ENCODE peak calls at places on chromosomes 5 and 9, in four cellular contexts. G, Z, Q and U are unnamed samples.

GRCh38 chr9:89274838-89275237 is 36.2 kb upstream of the CKS2 start:
- DNase-seq in Z (no peak), G (no peak), Q (no peak), U (no peak)

GRCh38 chr5:172556262-172556661 is 84.8 kb upstream of the NEURL1B start:
- DNase-seq in Q (no peak), Z (no peak), G (no peak), U (no peak)

GRCh38 chr9:33132249-33132772 is 34.8 kb downstream of the B4GALT1 start:
- DNase-seq in Z (no peak), Q (no peak), G (no peak), U (no peak)

GRCh38 chr5:58670620-58671019 is 87.7 kb downstream of the RAB3C start:
- DNase-seq in G (no peak), Q (no peak), Z (no peak), U (no peak)

GRCh38 chr5:58738336-58738735 is 155.5 kb downstream of the RAB3C start:
- DNase-seq in G (no peak), Q (no peak), Z (no peak), U (no peak)

GRCh38 chr9:124351672-124352468 is 63.4 kb downstream of the PSMB7 start:
- DNase-seq in Q (no peak), G (no peak), Z (no peak), U (no peak)

GRCh38 chr9:32603914-32604852 is 31.2 kb upstream of the NDUFB6 start:
- DNase-seq in G (peak), Z (peak), Q (no peak), U (no peak)

GRCh38 chr5:172383231-172383802 is 71.0 kb downstream of the SH3PXD2B start:
- DNase-seq in Z (no peak), G (no peak), Q (no peak), U (no peak)

GRCh38 chr5:99879791-99880511 is 655.2 kb upstream of the FAM174A start:
- DNase-seq in Q (no peak), G (no peak), Z (no peak), U (no peak)

GRCh38 chr5:95823738-95824609 is 1.4 kb upstream of the GLRX start:
- DNase-seq in G (peak), Z (peak), Q (no peak), U (no peak)

GRCh38 chr9:107239474-107239873 is 43.6 kb upstream of the RAD23B start:
- DNase-seq in G (no peak), Z (no peak), Q (no peak), U (no peak)

GRCh38 chr9:91033802-91034201 is 232.2 kb downstream of the SYK start:
- DNase-seq in G (no peak), Q (no peak), Z (peak), U (no peak)

GRCh38 chr5:128574041-128574440 is 36.0 kb upstream of the FBN2 start:
- DNase-seq in Z (no peak), Q (no peak), G (no peak), U (no peak)

GRCh38 chr5:9409413-9410089 is 136.3 kb downstream of the SEMA5A start:
- DNase-seq in Z (no peak), G (no peak), Q (no peak), U (no peak)

GRCh38 chr5:44795496-44795895 is 13.3 kb upstream of the MRPS30 start:
- DNase-seq in Z (no peak), G (no peak), Q (no peak), U (no peak)

DNA sequence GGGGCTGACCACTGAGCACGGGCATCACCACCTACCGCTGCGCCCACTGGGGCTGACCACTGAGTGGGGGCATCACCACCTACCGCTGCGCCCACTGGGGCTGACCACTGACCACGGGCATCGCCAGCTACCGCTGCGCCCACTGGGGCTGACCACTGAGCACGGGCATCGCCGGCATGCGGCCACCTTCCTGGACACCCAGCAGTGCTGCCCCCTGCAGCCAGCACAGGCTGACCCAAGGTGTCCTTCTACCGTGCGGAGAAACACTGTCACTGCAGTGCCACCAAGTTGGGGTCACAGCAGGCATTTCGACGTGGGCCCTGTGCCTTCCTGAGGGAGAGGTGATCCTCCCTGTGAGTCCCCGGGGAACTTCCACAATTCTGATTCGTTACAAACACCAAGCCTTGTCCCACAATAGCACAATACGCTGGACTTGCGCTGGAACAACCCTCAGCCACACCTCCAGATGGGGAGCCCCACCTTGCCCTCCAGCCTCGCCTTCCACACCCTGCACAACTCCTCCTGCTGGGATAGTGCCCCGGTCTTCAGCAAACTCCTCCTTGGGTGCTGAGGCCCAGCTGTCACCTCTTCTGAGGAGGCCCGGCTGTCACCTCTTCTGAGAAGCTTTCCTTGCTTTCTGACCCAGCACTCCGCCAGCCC is 90.3 kb upstream of the SARDH start:
- DNase-seq in Z (no peak), Q (no peak), G (no peak), U (no peak)
- TF ChIP-seq CTCF in Z (no peak), Q (no peak), G (no peak), U (no peak)

DNA sequence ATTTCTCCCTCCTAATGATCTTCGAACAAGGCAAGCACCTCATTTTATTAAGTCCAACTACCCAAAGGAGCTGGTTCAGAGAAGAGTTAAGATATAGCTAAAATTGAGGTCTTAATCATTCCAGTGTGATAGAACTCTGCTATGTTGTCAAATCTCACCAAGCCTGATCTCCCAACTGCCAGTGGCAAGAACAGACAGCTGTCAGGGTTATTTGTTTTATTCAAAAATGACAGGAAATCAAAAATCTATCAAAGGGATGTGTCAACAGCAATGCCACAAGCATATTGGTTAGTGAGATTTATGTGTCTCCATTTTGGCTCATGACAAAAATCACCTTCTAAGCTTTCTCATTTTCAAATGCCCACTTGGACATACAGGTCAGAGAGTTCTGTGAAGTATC is 74.5 kb downstream of the PRELID2 start:
- DNase-seq in Q (no peak), G (no peak), Z (no peak), U (no peak)
- TF ChIP-seq CTCF in Q (no peak), G (no peak), Z (no peak), U (no peak)

GRCh38 chr9:136242908-136243525 is 2.6 kb downstream of the QSOX2 start:
- DNase-seq in Q (no peak), Z (no peak), G (no peak), U (no peak)
- TF ChIP-seq CTCF in Q (peak), Z (no peak), G (no peak), U (no peak)

GRCh38 chr9:103789686-103790085 is 304.4 kb upstream of the SMC2 start:
- DNase-seq in Z (no peak), Q (no peak), G (no peak), U (no peak)
- TF ChIP-seq CTCF in Z (no peak), Q (peak), G (peak), U (no peak)

DNA sequence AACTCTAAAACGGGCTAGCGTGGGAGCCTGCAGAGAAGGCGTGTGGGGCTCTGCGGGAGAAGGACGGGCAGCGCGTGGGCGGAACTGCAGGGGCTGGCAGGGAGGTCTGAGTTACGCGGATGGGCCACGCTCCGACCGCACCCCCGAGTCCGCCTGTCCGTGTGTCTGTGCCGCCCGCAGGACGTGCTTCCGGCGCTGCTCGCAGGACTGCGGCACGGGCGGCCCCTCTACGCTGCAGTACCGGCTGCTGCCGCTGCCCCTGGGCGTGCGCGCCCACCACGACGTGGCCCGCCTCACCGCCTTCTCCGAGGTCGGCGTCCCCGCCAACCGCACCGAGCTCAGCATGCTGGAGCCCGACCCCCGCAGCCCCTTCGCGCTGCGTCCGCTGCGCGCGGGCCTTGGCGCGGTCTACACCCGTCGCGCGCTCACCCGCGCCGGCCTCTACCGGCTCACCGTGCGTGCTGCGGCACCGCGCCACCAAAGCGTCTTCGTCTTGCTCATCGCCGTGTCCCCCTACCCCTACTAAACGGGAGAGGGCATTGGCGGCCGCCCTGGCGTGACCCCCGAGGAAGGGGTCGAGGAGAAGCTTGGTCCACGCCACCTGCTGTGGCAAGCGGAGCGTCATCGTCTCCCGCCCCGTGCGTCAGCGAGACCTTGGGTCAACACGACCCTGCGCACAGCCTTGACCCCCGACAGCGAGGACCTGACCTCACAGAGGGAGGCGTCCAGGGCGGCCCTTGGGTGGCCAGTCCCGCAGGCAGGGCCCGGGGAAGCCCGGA is 11.4 kb upstream of the ASS1 start:
- DNase-seq in G (peak), Z (peak), Q (peak), U (peak)
- TF ChIP-seq CTCF in G (peak), Z (peak), Q (peak), U (no peak)

DNA sequence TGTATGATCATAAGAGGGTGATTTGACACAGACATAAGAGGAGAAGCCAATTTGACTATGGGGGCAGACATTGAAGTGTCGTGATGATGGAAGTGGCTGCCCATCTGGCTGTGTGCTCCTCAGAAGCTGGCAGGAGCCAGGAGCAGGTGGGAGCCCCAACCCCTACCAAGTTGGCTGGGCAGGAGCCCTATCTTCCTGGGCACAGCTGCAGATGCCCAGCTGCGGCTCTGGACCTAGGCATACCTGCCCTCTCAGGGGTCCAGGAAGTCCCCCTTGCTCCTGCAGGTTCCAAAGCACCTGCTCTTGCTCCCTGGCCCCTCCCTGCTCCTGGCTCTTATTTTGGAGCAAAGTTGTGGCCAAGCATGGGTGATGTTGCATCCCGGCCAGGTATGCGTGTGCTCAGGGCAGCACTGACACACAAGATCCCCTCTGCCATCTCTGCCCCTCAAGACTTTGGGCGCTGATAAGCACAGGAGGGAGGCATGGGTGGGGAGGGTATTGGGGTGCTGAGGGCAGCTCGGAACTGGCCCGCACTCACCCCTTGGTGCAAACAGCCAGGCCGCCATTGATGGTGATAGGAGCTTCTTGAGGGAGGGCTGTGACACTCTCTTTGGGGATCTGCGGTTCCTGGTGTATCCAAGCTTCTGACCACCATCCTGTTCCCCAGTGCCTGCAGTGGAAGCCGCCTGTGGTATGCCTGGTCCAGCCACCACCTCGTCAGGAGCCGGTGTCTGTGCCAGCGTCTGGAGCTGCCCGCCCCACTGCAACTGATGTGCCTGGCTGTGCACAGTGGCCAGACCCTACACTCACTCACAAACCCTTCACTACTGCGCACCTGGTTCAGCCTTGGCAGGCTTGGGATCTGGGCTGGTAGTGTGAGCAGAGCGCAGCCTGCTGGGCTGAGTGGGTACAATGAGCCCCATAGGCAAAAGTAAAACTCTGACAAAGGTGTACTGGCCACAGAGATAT is 230.9 kb downstream of the CDH9 start:
- DNase-seq in Q (no peak), G (peak), Z (no peak), U (no peak)
- TF ChIP-seq CTCF in Q (no peak), G (no peak), Z (no peak), U (no peak)

GRCh38 chr5:118692811-118693342 is 295.5 kb downstream of the DTWD2 start:
- DNase-seq in Z (no peak), G (no peak), Q (no peak), U (no peak)
- TF ChIP-seq CTCF in Z (no peak), G (no peak), Q (peak), U (no peak)

GRCh38 chr9:110638381-110638954 is 30.1 kb upstream of the MUSK start:
- DNase-seq in Q (no peak), G (no peak), Z (no peak), U (no peak)
- TF ChIP-seq CTCF in Q (peak), G (peak), Z (no peak), U (no peak)

DNA sequence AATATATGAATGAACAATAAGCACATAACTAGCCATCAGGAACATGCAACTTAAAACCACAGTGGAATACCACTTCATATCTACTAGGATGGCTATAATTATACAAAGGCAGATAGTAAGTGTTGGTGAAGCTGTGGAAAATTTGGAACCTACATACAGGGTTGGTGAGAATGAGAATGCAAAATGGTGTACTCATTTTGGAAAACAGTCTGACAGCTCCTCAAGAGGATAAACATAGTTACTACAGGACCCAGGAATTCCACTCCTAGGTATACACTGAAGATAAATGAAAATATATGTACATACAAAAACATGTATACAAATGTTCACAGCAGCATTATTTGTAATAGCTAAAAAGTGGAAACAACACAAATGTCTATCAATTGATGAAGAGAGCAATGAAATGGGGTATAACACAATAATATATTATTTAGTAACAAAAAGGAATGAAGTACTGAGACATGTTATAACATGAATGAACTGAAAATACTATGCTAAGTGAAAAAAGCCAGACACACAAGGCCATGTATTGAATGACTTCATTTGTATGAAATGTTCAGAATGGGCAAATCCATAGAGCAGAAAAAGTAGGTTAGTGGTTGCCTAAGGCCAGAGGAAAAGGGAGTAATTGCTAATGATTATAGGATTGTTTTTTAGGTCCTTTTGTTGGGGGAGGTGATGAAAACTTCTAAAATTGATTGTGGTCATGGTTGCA is 31.2 kb upstream of the CDK5RAP2 start:
- DNase-seq in Q (no peak), Z (no peak), G (no peak), U (no peak)
- TF ChIP-seq CTCF in Q (peak), Z (peak), G (peak), U (no peak)

GRCh38 chr9:126947529-126947928 is 32.9 kb downstream of the RALGPS1 start:
- DNase-seq in G (no peak), Q (no peak), Z (no peak), U (no peak)
- TF ChIP-seq CTCF in G (peak), Q (no peak), Z (no peak), U (no peak)